ENCODE peak calls at places on chromosomes 12 and 14, in eight cellular contexts. C is HFFc6, O is lower lobe of right lung, R is stomach, J is AG09309, Q is MM.1S, P is left ventricle myocardium inferior, G is tibial nerve. H is an unnamed sample.

GRCh38 chr12:122421263-122421814 is 1.1 kb downstream of the CLIP1 start:
- DNase-seq in C (peak), O (peak), R (peak), J (no peak), Q (peak), P (peak), G (peak), H (no peak)

GRCh38 chr12:40566246-40566645 is 126.0 kb upstream of the CNTN1 start:
- DNase-seq in C (no peak), O (no peak), R (no peak), J (no peak), Q (no peak), P (no peak), G (no peak), H (no peak)

GRCh38 chr12:121980211-121980891 is 41.3 kb upstream of the BCL7A start:
- DNase-seq in C (no peak), O (no peak), R (no peak), J (no peak), Q (no peak), P (no peak), G (no peak), H (no peak)

GRCh38 chr12:98808243-98808895 is 163.3 kb downstream of the APAF1 start:
- DNase-seq in C (no peak), O (no peak), R (no peak), J (no peak), Q (no peak), P (no peak), G (no peak), H (no peak)

GRCh38 chr12:65199604-65200003 is 30.2 kb downstream of the LEMD3 start:
- DNase-seq in C (no peak), O (no peak), R (no peak), J (no peak), Q (no peak), P (no peak), G (no peak), H (no peak)

GRCh38 chr14:49464885-49465284 is 121.3 kb downstream of the RPS29 start:
- DNase-seq in C (no peak), O (no peak), R (no peak), J (no peak), Q (no peak), P (no peak), G (no peak), H (no peak)

GRCh38 chr12:54549774-54550451 is 512 bp downstream of the PDE1B start:
- DNase-seq in C (no peak), O (no peak), R (no peak), J (no peak), Q (no peak), P (no peak), G (no peak), H (no peak)

GRCh38 chr12:52835271-52836041 is 1.3 kb upstream of the KRT79 start:
- DNase-seq in C (no peak), O (no peak), R (no peak), J (no peak), Q (no peak), P (no peak), G (no peak), H (no peak)

GRCh38 chr14:40229676-40230075 is 797.4 kb upstream of the FBXO33 start:
- DNase-seq in C (no peak), O (no peak), R (no peak), J (no peak), Q (no peak), P (no peak), G (no peak), H (no peak)

GRCh38 chr12:118377891-118378470 is 1.6 kb downstream of the SUDS3 start:
- DNase-seq in C (peak), O (peak), R (peak), J (no peak), Q (peak), P (peak), G (peak), H (peak)

DNA sequence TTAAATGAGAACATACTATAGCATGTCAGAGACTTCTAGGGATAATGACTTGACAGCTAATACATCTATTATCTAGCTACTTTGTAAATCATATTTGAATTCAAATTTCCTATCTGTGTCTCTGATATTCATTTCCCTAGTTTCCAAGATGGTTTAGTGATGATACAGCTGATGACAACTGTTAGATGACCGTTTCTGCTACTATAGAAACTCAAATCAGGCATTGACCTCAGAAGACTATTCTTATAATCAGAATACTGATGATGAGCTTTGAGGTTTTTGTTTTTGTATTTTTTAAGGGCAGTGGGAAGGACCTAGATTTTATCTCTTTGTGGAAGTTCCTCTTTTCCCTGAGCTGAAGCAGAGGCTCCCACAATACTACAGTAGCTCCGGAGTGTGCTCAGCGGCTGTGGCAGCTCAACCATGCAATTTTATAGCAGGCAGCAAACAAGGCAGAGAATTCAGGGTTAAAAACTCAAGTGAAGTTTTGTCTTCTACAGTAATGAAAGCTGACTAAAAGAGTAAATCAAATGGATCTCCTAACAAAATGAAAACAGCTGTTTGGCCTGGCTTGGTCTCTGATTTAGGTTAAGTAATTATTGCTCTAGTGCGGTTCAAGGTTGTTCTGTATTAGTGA is 145.1 kb downstream of the SLC25A21 start:
- DNase-seq in C (no peak), O (no peak), R (no peak), J (no peak), Q (no peak), P (no peak), G (no peak), H (no peak)
- TF ChIP-seq CTCF in C (no peak), O (no peak), R (no peak), J (no peak), Q (no peak), P (no peak), G (no peak), H (no peak)

GRCh38 chr14:58128416-58128815 is 23.6 kb downstream of the ARMH4 start:
- DNase-seq in C (no peak), O (no peak), R (no peak), J (no peak), Q (no peak), P (no peak), G (no peak), H (no peak)

GRCh38 chr14:58130121-58130782 is 21.8 kb downstream of the ARMH4 start:
- DNase-seq in C (no peak), O (no peak), R (no peak), J (no peak), Q (no peak), P (no peak), G (no peak), H (no peak)

GRCh38 chr14:58133739-58134138 is 18.3 kb downstream of the ARMH4 start:
- DNase-seq in C (peak), O (no peak), R (no peak), J (no peak), Q (no peak), P (no peak), G (no peak), H (no peak)

GRCh38 chr14:58129208-58129607 is 22.8 kb downstream of the ARMH4 start:
- DNase-seq in C (no peak), O (no peak), R (no peak), J (no peak), Q (no peak), P (no peak), G (no peak), H (no peak)

DNA sequence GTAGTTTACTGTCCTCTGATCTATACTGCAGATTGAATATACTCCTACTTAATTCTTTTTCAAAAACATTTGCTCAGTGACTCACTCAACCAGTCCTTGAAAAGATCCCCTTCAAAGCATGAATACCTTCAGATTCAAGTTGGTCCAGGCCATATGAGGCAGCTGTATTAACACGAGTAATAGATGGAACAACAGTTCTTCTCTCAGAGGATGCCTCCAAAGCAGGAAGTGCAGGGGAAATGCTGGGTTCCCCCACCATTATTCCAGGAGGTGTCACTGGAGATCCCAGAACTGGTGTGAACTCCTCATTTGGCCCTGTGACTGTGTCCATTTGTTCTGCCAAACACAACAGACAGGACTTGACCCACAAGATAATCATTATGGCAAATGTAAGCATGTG is 20.6 kb downstream of the ARMH4 start:
- DNase-seq in C (no peak), O (no peak), R (no peak), J (no peak), Q (no peak), P (no peak), G (no peak), H (no peak)
- TF ChIP-seq CTCF in C (no peak), O (no peak), R (no peak), J (peak), Q (no peak), P (no peak), G (no peak), H (no peak)

DNA sequence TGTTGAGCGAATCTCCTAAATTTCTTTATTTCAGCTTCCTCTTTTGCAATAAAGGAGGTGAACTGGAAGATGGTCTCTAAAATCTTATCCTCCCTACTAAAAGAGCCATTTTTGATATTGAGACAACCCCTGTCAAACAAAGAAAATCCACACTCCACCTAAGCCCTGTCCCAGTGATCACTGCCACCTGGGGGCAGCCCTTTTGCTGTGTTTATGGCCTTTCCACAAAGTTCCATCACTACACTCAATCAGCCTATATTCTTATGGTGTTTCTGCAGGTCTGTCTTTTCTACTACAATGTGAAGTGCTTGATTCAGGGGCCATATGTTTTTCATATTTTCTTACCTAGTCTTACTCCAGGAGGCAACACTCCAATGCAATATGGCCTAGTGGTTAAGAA is 163.7 kb downstream of the BMP4 start:
- DNase-seq in C (no peak), O (no peak), R (no peak), J (no peak), Q (no peak), P (no peak), G (no peak), H (no peak)
- TF ChIP-seq CTCF in C (peak), O (no peak), R (no peak), J (peak), Q (no peak), P (no peak), G (no peak), H (no peak)

GRCh38 chr12:110168732-110169455 is 44.7 kb downstream of the IFT81 start:
- DNase-seq in C (no peak), O (no peak), R (no peak), J (no peak), Q (no peak), P (no peak), G (no peak), H (no peak)

GRCh38 chr12:110171186-110171538 is 47.0 kb downstream of the IFT81 start:
- DNase-seq in C (no peak), O (no peak), R (no peak), J (no peak), Q (no peak), P (no peak), G (no peak), H (no peak)

GRCh38 chr12:110170535-110171185 is 46.5 kb downstream of the IFT81 start:
- DNase-seq in C (no peak), O (no peak), R (no peak), J (no peak), Q (no peak), P (no peak), G (no peak), H (no peak)

GRCh38 chr12:110174373-110174996 is 50.3 kb downstream of the IFT81 start:
- DNase-seq in C (no peak), O (no peak), R (no peak), J (no peak), Q (no peak), P (no peak), G (no peak), H (no peak)

DNA sequence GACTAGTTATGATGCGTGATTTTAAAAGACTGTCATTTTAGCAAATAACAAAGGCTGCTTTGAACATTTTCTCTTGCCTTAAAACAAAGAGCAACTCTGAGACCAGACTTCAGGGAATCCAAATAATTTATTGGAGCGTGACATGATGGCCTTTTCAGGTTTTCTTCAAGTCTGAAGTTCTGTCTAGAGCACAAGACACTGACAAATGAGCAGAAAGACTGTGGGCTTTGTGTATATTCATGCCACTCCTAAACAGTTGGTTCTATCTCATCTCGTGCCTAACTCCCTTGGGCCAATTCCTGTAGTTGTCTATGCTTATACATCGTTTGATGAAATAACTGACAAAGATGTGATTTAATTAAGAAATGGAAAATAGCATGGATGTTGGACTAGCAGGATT is 47.5 kb downstream of the IFT81 start:
- DNase-seq in C (no peak), O (no peak), R (no peak), J (no peak), Q (no peak), P (no peak), G (no peak), H (no peak)
- TF ChIP-seq CTCF in C (no peak), O (no peak), R (no peak), J (no peak), Q (no peak), P (no peak), G (no peak), H (no peak)

GRCh38 chr12:100652488-100652887 is 79.0 kb downstream of the GAS2L3 start:
- DNase-seq in C (no peak), O (no peak), R (no peak), J (no peak), Q (no peak), P (no peak), G (no peak), H (no peak)

GRCh38 chr12:100651694-100652093 is 78.2 kb downstream of the GAS2L3 start:
- DNase-seq in C (no peak), O (no peak), R (no peak), J (no peak), Q (no peak), P (no peak), G (no peak), H (no peak)

GRCh38 chr12:100646896-100647295 is 73.4 kb downstream of the GAS2L3 start:
- DNase-seq in C (no peak), O (no peak), R (no peak), J (no peak), Q (no peak), P (no peak), G (no peak), H (no peak)

GRCh38 chr12:100656141-100656540 is 82.7 kb downstream of the GAS2L3 start:
- DNase-seq in C (no peak), O (no peak), R (no peak), J (no peak), Q (no peak), P (no peak), G (no peak), H (no peak)

DNA sequence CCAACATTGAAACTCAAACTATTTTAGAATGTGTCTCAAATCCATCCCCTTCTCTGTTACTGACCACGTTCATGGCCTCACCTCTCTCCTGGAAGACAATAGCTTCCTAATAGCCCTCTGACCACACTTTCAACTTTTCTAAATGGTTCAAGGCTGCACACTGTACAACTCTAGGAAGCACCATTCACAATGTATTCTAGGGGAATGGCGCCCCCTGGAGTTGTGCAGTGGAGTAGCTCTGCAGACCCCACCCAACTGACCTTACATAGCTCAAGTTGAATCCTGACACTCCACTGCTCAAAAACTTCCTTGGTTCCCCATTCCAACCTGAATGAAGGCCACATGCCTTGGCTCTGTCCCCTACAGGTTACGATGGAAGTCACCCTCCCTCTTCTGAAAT is 77.6 kb downstream of the GAS2L3 start:
- DNase-seq in C (no peak), O (no peak), R (no peak), J (no peak), Q (no peak), P (no peak), G (no peak), H (no peak)
- TF ChIP-seq CTCF in C (peak), O (no peak), R (no peak), J (no peak), Q (peak), P (no peak), G (no peak), H (peak)

DNA sequence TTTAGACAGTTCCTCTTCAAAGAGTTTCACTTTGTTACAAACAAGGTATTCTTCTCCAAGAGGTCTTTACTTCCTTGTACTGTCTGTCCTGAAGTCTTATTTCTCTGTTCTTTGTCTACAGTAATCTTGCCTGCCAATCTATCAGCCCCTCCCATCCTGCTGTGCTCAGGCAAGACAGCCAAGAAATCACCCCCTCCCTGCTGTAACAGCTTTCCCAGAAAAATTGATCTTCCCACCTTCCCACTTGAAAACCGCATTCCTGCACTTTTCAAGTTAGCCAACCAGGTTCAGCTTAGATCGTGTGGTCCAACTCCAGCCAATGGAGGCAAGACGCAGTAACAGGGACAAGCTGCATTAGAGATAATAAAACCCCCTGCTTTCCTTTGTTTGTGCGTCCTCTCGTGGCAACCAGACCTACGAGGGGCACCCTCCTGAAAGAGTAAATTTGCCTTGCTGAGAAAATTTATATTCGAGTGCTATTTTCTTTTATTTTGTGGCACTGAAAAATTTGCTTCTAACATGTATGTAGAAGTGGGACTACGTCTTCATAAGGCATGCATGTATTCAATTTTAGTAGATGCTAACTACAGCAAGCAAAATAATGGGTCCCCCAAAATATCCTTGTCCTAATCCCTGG is 46.5 kb upstream of the ESR2 start:
- DNase-seq in C (no peak), O (no peak), R (no peak), J (no peak), Q (no peak), P (no peak), G (no peak), H (no peak)
- TF ChIP-seq CTCF in C (no peak), O (no peak), R (no peak), J (no peak), Q (no peak), P (no peak), G (no peak), H (no peak)

GRCh38 chr14:50955373-50956043 is 11.2 kb upstream of the PYGL start:
- DNase-seq in C (peak), O (peak), R (no peak), J (peak), Q (no peak), P (peak), G (peak), H (no peak)

GRCh38 chr14:50953497-50953896 is 9.2 kb upstream of the PYGL start:
- DNase-seq in C (no peak), O (no peak), R (no peak), J (no peak), Q (no peak), P (no peak), G (no peak), H (no peak)

GRCh38 chr14:50951032-50951431 is 6.7 kb upstream of the PYGL start:
- DNase-seq in C (no peak), O (no peak), R (no peak), J (no peak), Q (no peak), P (no peak), G (no peak), H (no peak)

GRCh38 chr14:50957296-50957695 is 13.0 kb upstream of the PYGL start:
- DNase-seq in C (no peak), O (no peak), R (no peak), J (no peak), Q (no peak), P (no peak), G (no peak), H (no peak)

GRCh38 chr14:50954811-50955372 is 10.6 kb upstream of the PYGL start:
- DNase-seq in C (peak), O (no peak), R (no peak), J (no peak), Q (no peak), P (no peak), G (no peak), H (no peak)
- TF ChIP-seq CTCF in C (peak), O (peak), R (peak), J (peak), Q (peak), P (peak), G (peak), H (peak)

DNA sequence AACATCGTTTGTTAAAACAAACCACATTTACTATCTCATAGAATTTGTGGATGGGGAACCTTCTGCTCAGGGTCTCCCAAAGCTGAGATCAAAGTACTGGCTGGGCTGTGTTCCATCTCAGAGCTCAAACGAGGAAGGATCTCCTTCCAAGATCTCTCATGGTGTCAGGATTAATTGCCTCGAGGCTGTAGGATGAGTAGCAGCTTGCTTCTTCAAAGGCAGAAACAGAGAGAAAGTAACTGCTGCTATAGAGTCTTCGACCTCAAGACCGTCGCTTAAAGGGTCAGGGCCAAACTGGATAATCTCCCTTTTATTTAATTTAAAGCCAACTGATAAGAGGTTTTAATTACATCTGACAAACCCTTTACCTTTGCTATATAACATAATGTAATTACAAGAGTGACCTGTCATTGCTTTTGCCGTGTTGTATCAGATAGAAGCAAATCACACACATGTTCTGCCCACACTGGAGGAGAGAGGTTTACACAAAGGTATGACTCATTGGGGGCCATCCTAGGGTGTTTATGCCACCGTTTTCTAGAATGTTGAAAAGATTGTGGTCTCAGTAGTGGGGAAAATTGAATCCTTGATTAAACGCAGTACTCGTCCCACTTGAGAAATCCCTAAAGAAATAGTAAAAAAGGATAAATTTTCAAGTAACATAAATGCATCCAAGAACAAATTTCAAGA is 868.8 kb upstream of the TMEM132C start:
- DNase-seq in C (no peak), O (no peak), R (no peak), J (no peak), Q (no peak), P (no peak), G (no peak), H (no peak)
- TF ChIP-seq CTCF in C (no peak), O (no peak), R (no peak), J (no peak), Q (no peak), P (no peak), G (no peak), H (no peak)